ENCODE peak calls at places on chromosomes 11 and 22, in nine cellular contexts. J is immature natural killer cell; I is osteocyte; H is posterior vena cava; O is NB4; R is KBM-7; E is effector CD8-positive, alpha-beta T cell; M is HT1080; U is Kasumi-1. T is an unnamed sample.

GRCh38 chr11:125720781-125721180 is 25.3 kb upstream of the PATE1 start:
- DNase-seq in H (no peak), M (peak), J (no peak), U (no peak), I (no peak), O (no peak), E (no peak), R (no peak), T (no peak)

GRCh38 chr22:46087816-46088277 is 62.5 kb upstream of the PPARA start:
- DNase-seq in J (no peak), U (no peak), M (peak), I (no peak), E (no peak), H (peak), O (no peak), R (peak), T (peak)

GRCh38 chr11:118111019-118111743 is 24.4 kb upstream of the SMIM35 start:
- DNase-seq in J (no peak), U (no peak), H (peak), M (no peak), I (no peak), O (no peak), R (no peak), E (no peak), T (no peak)

GRCh38 chr11:109040303-109040702 is 375.4 kb downstream of the DDX10 start:
- DNase-seq in M (no peak), R (no peak), E (no peak), U (peak), H (no peak), J (no peak), I (no peak), O (peak), T (no peak)

GRCh38 chr22:46769191-46769675 is 6.8 kb downstream of the TBC1D22A start:
- DNase-seq in J (no peak), M (no peak), E (no peak), R (no peak), I (no peak), O (no peak), U (no peak), H (no peak), T (no peak)

GRCh38 chr22:24695958-24696511 is 78.5 kb downstream of the PIWIL3 start:
- DNase-seq in I (no peak), J (no peak), E (no peak), U (no peak), O (peak), H (no peak), M (no peak), R (peak), T (no peak)

GRCh38 chr22:39468487-39469325 is 11.9 kb downstream of the MGAT3 start:
- DNase-seq in E (no peak), M (no peak), O (no peak), U (no peak), R (no peak), H (no peak), I (no peak), J (no peak), T (no peak)

GRCh38 chr11:61645179-61645868 is 34.9 kb upstream of the DAGLA start:
- DNase-seq in I (no peak), E (no peak), U (peak), M (no peak), O (peak), H (no peak), R (peak), J (no peak), T (no peak)

GRCh38 chr22:22673099-22673498 is 28.7 kb downstream of the GGTLC2 start:
- DNase-seq in H (no peak), I (no peak), U (no peak), J (no peak), R (no peak), O (no peak), E (no peak), M (no peak), T (no peak)

GRCh38 chr11:76835030-76835429 is 25.7 kb upstream of the ACER3 start:
- DNase-seq in R (no peak), H (no peak), I (no peak), O (no peak), U (no peak), J (no peak), M (no peak), E (no peak), T (no peak)

GRCh38 chr11:117859061-117859460 is 17.4 kb downstream of the FXYD6 start:
- DNase-seq in U (no peak), E (no peak), I (peak), R (no peak), O (no peak), H (peak), J (no peak), M (no peak), T (peak)

GRCh38 chr11:115869780-115870431 is 365.7 kb upstream of the CADM1 start:
- DNase-seq in E (no peak), H (no peak), O (peak), J (no peak), U (no peak), M (peak), R (peak), I (no peak), T (no peak)

GRCh38 chr11:2762451-2762850 is 62.7 kb upstream of the KCNQ1OT1 start:
- DNase-seq in M (no peak), E (no peak), H (peak), J (no peak), O (no peak), I (peak), U (no peak), R (no peak), T (peak)

GRCh38 chr22:45059296-45059695 is 49.5 kb upstream of the PHF21B start:
- DNase-seq in O (no peak), E (no peak), I (no peak), J (no peak), H (no peak), R (no peak), M (no peak), U (no peak), T (no peak)

GRCh38 chr22:41305646-41306045 is 4.3 kb downstream of the ZC3H7B start:
- DNase-seq in M (peak), U (no peak), I (no peak), H (peak), J (no peak), E (no peak), R (no peak), O (no peak), T (no peak)

GRCh38 chr11:12008790-12009616 is 577 bp upstream of the DKK3 start:
- DNase-seq in H (no peak), J (no peak), E (no peak), O (no peak), R (no peak), I (no peak), U (no peak), M (peak), T (peak)

GRCh38 chr11:45280449-45280848 is 5.7 kb downstream of the SYT13 start:
- DNase-seq in E (no peak), U (no peak), J (no peak), R (no peak), I (no peak), O (no peak), M (peak), H (no peak), T (no peak)

GRCh38 chr11:73715551-73715950 is 45.3 kb downstream of the RAB6A start:
- DNase-seq in M (no peak), H (no peak), R (no peak), J (no peak), U (no peak), E (no peak), I (no peak), O (no peak), T (no peak)

GRCh38 chr11:115780625-115781024 is 276.4 kb upstream of the CADM1 start:
- DNase-seq in O (no peak), M (no peak), H (no peak), R (no peak), U (no peak), E (no peak), J (no peak), I (no peak), T (no peak)

GRCh38 chr22:27973851-27974250 is 54.8 kb upstream of the PITPNB start:
- DNase-seq in U (no peak), J (no peak), E (no peak), I (no peak), R (no peak), O (no peak), H (no peak), M (no peak), T (no peak)

GRCh38 chr11:12276831-12277475 is 100.4 kb upstream of the PARVA start:
- DNase-seq in H (no peak), E (no peak), O (no peak), I (peak), M (no peak), J (no peak), U (no peak), R (no peak), T (peak)

GRCh38 chr11:83970061-83970671 is 684.0 kb upstream of the CCDC90B start:
- DNase-seq in M (no peak), H (no peak), J (no peak), U (no peak), E (no peak), O (no peak), R (no peak), I (no peak), T (no peak)

GRCh38 chr22:44024288-44024908 is at the start of gene PARVB:
- DNase-seq in H (no peak), R (peak), M (peak), J (no peak), U (peak), O (peak), I (no peak), E (no peak), T (no peak)

GRCh38 chr11:12319734-12320387 is 57.5 kb upstream of the PARVA start:
- DNase-seq in E (no peak), O (no peak), U (no peak), I (no peak), M (no peak), H (no peak), J (no peak), R (no peak), T (no peak)

GRCh38 chr11:64092119-64092760 is 56.5 kb downstream of the FLRT1 start:
- DNase-seq in O (peak), H (no peak), U (no peak), E (no peak), M (no peak), R (no peak), I (no peak), J (no peak), T (no peak)

T was measured in coronary artery.